ENCODE peak calls at places on chromosomes 1 and 21, in nine cellular contexts. One of them, this sample, is unnamed.

GRCh38 chr1:31504001-31504400 is 72.3 kb upstream of the TINAGL1 start:
- DNase-seq in activated T-helper 1 cell treated with Interleukin-2 at 50 U/mL for 16 hours: no peak
- DNase-seq in T-helper 1 cell: no peak
- DNase-seq in left ventricle myocardium inferior: no peak
- DNase-seq in EH: no peak
- DNase-seq in T-cell: no peak
- DNase-seq in A549: no peak
- DNase-seq in fibroblast of lung: no peak
- DNase-seq in NCI-H510A: no peak
- DNase-seq in this sample: no peak

GRCh38 chr1:24874056-24874455 is 56.0 kb downstream of the RUNX3 start:
- DNase-seq in activated T-helper 1 cell treated with Interleukin-2 at 50 U/mL for 16 hours: no peak
- DNase-seq in T-helper 1 cell: no peak
- DNase-seq in left ventricle myocardium inferior: no peak
- DNase-seq in EH: no peak
- DNase-seq in T-cell: no peak
- DNase-seq in A549: no peak
- DNase-seq in fibroblast of lung: no peak
- DNase-seq in NCI-H510A: no peak
- DNase-seq in this sample: no peak

GRCh38 chr1:29753244-29753643 is 516.9 kb downstream of the PTPRU start:
- DNase-seq in activated T-helper 1 cell treated with Interleukin-2 at 50 U/mL for 16 hours: no peak
- DNase-seq in T-helper 1 cell: no peak
- DNase-seq in left ventricle myocardium inferior: no peak
- DNase-seq in EH: no peak
- DNase-seq in T-cell: no peak
- DNase-seq in A549: no peak
- DNase-seq in fibroblast of lung: no peak
- DNase-seq in NCI-H510A: no peak
- DNase-seq in this sample: no peak

GRCh38 chr1:25037174-25038074 is 107.3 kb upstream of the RUNX3 start:
- DNase-seq in activated T-helper 1 cell treated with Interleukin-2 at 50 U/mL for 16 hours: peak
- DNase-seq in T-helper 1 cell: peak
- DNase-seq in left ventricle myocardium inferior: no peak
- DNase-seq in EH: peak
- DNase-seq in T-cell: peak
- DNase-seq in A549: peak
- DNase-seq in fibroblast of lung: peak
- DNase-seq in NCI-H510A: no peak
- DNase-seq in this sample: peak

GRCh38 chr1:201739492-201740085 is 89.4 kb upstream of the IPO9 start:
- DNase-seq in activated T-helper 1 cell treated with Interleukin-2 at 50 U/mL for 16 hours: peak
- DNase-seq in T-helper 1 cell: peak
- DNase-seq in left ventricle myocardium inferior: peak
- DNase-seq in EH: peak
- DNase-seq in T-cell: peak
- DNase-seq in A549: no peak
- DNase-seq in fibroblast of lung: no peak
- DNase-seq in NCI-H510A: peak
- DNase-seq in this sample: peak

GRCh38 chr1:68442822-68443556 is 6.8 kb downstream of the RPE65 start:
- DNase-seq in activated T-helper 1 cell treated with Interleukin-2 at 50 U/mL for 16 hours: no peak
- DNase-seq in T-helper 1 cell: peak
- DNase-seq in left ventricle myocardium inferior: no peak
- DNase-seq in EH: peak
- DNase-seq in T-cell: no peak
- DNase-seq in A549: peak
- DNase-seq in fibroblast of lung: peak
- DNase-seq in NCI-H510A: no peak
- DNase-seq in this sample: peak

GRCh38 chr1:181190362-181191035 is 102.0 kb downstream of the IER5 start:
- DNase-seq in activated T-helper 1 cell treated with Interleukin-2 at 50 U/mL for 16 hours: no peak
- DNase-seq in T-helper 1 cell: no peak
- DNase-seq in left ventricle myocardium inferior: no peak
- DNase-seq in EH: no peak
- DNase-seq in T-cell: no peak
- DNase-seq in A549: peak
- DNase-seq in fibroblast of lung: no peak
- DNase-seq in NCI-H510A: no peak
- DNase-seq in this sample: no peak

GRCh38 chr1:56484695-56485094 is 94.7 kb downstream of the PLPP3 start:
- DNase-seq in activated T-helper 1 cell treated with Interleukin-2 at 50 U/mL for 16 hours: no peak
- DNase-seq in T-helper 1 cell: no peak
- DNase-seq in left ventricle myocardium inferior: no peak
- DNase-seq in EH: peak
- DNase-seq in T-cell: no peak
- DNase-seq in A549: no peak
- DNase-seq in fibroblast of lung: peak
- DNase-seq in NCI-H510A: no peak
- DNase-seq in this sample: peak

GRCh38 chr1:168697376-168697775 is 31.6 kb downstream of the DPT start:
- DNase-seq in activated T-helper 1 cell treated with Interleukin-2 at 50 U/mL for 16 hours: no peak
- DNase-seq in T-helper 1 cell: no peak
- DNase-seq in left ventricle myocardium inferior: no peak
- DNase-seq in EH: no peak
- DNase-seq in T-cell: no peak
- DNase-seq in A549: no peak
- DNase-seq in fibroblast of lung: peak
- DNase-seq in NCI-H510A: no peak
- DNase-seq in this sample: no peak

GRCh38 chr21:45000637-45001133 is 60.9 kb downstream of the SLX9 start:
- DNase-seq in activated T-helper 1 cell treated with Interleukin-2 at 50 U/mL for 16 hours: no peak
- DNase-seq in T-helper 1 cell: no peak
- DNase-seq in left ventricle myocardium inferior: peak
- DNase-seq in EH: no peak
- DNase-seq in T-cell: no peak
- DNase-seq in A549: no peak
- DNase-seq in fibroblast of lung: no peak
- DNase-seq in NCI-H510A: no peak
- DNase-seq in this sample: no peak

GRCh38 chr1:20913242-20913641 is 126.1 kb upstream of the HP1BP3 start:
- DNase-seq in activated T-helper 1 cell treated with Interleukin-2 at 50 U/mL for 16 hours: no peak
- DNase-seq in T-helper 1 cell: no peak
- DNase-seq in left ventricle myocardium inferior: no peak
- DNase-seq in EH: no peak
- DNase-seq in T-cell: no peak
- DNase-seq in A549: no peak
- DNase-seq in fibroblast of lung: no peak
- DNase-seq in NCI-H510A: no peak
- DNase-seq in this sample: no peak

GRCh38 chr1:184300446-184300845 is 86.4 kb upstream of the C1orf21 start:
- DNase-seq in activated T-helper 1 cell treated with Interleukin-2 at 50 U/mL for 16 hours: no peak
- DNase-seq in T-helper 1 cell: no peak
- DNase-seq in left ventricle myocardium inferior: no peak
- DNase-seq in EH: peak
- DNase-seq in T-cell: no peak
- DNase-seq in A549: no peak
- DNase-seq in fibroblast of lung: peak
- DNase-seq in NCI-H510A: no peak
- DNase-seq in this sample: no peak

This sample was measured in lung microvascular endothelial cell.